ENCODE peak calls at places on chromosomes 6 and 20, in five cellular contexts. N, K, Z, S and J are unnamed samples. For H3K9me3, the result is how much of the 10 kb centered on the place peaks cover.

GRCh38 chr20:53949319-53949839 is 121.0 kb downstream of the BCAS1 start:
- DNase-seq in N (peak), K (no peak), Z (peak), S (peak), J (no peak)

GRCh38 chr6:43405354-43405753 is 22.0 kb upstream of the ABCC10 start:
- DNase-seq in N (no peak), K (no peak), Z (peak), S (no peak), J (no peak)

GRCh38 chr20:32922466-32922865 is 63.7 kb downstream of the EFCAB8 start:
- DNase-seq in N (no peak), K (no peak), Z (no peak), S (no peak), J (no peak)

GRCh38 chr6:55543633-55544309 is 35.2 kb downstream of the HMGCLL1 start:
- DNase-seq in N (no peak), K (peak), Z (no peak), S (no peak), J (no peak)

GRCh38 chr6:154298297-154298696 is 58.3 kb downstream of the IPCEF1 start:
- DNase-seq in N (peak), K (no peak), Z (peak), S (no peak), J (no peak)

GRCh38 chr6:42448391-42448790 is 3.3 kb downstream of the TRERF1 start:
- DNase-seq in N (no peak), K (no peak), Z (no peak), S (no peak), J (no peak)

GRCh38 chr6:65117854-65118409 is 589.1 kb downstream of the EYS start:
- DNase-seq in N (no peak), K (no peak), Z (no peak), S (no peak), J (no peak)

GRCh38 chr6:474454-475185 is 83.1 kb downstream of the IRF4 start:
- DNase-seq in N (no peak), K (no peak), Z (no peak), S (no peak), J (no peak)

GRCh38 chr6:40378071-40378724 is 209.0 kb downstream of the LRFN2 start:
- DNase-seq in N (no peak), K (no peak), Z (no peak), S (peak), J (no peak)

GRCh38 chr20:18009116-18009515 is 40.3 kb downstream of the MGME1 start:
- DNase-seq in N (no peak), K (no peak), Z (no peak), S (no peak), J (no peak)

GRCh38 chr6:156659317-156660198 is 117.6 kb upstream of the ARID1B start:
- DNase-seq in N (no peak), K (no peak), Z (peak), S (no peak), J (no peak)

GRCh38 chr6:156658596-156659316 is 118.4 kb upstream of the ARID1B start:
- DNase-seq in N (no peak), K (no peak), Z (no peak), S (no peak), J (no peak)

GRCh38 chr6:156657311-156657710 is 119.9 kb upstream of the ARID1B start:
- DNase-seq in N (no peak), K (no peak), Z (no peak), S (no peak), J (no peak)

GRCh38 chr6:156660389-156660788 is 116.8 kb upstream of the ARID1B start:
- DNase-seq in N (no peak), K (no peak), Z (no peak), S (no peak), J (no peak)

DNA sequence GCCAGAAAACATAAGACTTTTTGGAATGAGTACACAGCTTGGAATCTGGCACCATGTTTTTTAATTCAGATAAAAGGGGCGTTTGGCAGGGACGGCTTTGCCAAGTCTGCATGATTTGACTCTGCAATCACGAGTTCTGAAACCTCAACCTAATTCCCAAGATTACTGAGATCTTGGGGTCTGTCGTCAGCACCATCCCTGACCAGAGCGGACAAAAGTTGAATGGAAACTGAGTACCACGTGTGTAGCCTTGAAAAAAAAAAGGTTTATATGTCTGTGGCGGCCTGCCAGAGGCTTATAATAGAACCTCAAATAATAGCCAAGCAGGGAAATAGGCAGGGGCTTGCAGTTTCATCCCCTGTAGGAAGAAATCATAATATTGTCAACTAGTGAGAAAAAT is 119.0 kb upstream of the ARID1B start:
- DNase-seq in N (peak), K (no peak), Z (no peak), S (no peak), J (no peak)
- H2BK15ac ChIP-seq in N (no peak), K (no peak), Z (no peak), S (no peak), J (no peak)

DNA sequence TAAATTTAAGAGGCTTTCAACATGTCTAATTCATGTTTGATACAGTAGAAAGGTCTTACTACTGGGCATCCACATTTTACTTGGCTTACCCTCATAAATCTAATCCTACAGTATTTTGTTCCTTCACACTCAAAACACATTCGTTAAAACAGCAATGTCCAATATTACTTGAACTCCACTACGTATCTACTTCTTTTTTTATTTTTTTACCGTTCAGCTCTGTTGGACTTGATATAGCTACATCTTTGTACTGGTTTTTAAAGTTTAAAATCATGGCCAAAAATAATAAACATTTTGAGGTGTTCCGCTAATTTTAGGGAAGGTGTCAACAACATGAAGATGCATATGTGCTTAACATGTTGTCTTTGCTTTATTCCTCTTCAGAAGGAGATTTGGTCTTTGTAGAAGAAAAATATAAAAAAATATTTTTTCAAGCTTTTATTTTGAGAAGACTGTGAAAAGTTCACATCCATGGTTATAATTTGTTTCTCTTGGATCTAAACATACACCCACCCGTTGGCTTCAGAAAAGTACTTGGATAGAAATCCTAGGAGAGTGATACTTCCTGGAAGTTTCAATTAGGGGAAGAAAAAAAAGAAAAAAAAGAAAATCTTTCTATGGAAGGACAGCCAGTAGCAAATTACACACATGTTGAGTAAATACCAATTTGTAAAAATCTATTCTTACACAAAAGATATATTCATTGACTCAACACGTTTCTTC is 71.5 kb downstream of the EPB41L2 start:
- DNase-seq in N (no peak), K (no peak), Z (no peak), S (no peak), J (no peak)
- H3K9me3 ChIP-seq in N (under half), K (under half), Z (under half), S (under half), J (under half)

GRCh38 chr6:11161031-11161966 is 49.8 kb upstream of the ERVFRD-1 start:
- DNase-seq in N (peak), K (no peak), Z (peak), S (no peak), J (no peak)
- H4K91ac ChIP-seq in N (no peak), K (no peak), Z (no peak), S (no peak), J (no peak)

DNA sequence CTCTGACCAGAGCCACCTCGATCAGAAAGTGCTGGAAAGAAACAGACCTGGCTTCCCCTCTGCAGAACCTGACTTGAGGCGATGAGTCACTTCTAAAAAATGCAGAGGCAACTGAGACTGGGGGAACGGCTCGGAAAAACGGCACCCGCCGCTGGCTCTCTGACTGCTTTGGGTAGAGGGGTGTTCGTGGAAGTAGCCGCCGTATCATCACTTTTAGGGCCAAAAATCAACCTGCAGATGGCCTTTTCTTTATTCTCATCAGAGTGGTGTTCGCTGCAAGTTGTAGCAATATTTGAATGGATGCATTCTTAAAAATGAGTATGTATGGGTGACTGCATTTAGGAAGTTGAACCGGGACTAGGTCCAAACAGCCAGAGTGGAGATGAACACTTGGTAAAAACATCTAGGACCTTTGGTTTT is 807 bp downstream of the CAP2 start:
- DNase-seq in N (peak), K (peak), Z (peak), S (peak), J (no peak)
- H2BK15ac ChIP-seq in N (peak), K (no peak), Z (no peak), S (no peak), J (no peak)

GRCh38 chr6:30282522-30282921 is 44.2 kb upstream of the TRIM39 start:
- DNase-seq in N (no peak), K (no peak), Z (no peak), S (no peak), J (no peak)
- H3K9me3 ChIP-seq in N (under half), K (under half), Z (half or more), S (half or more), J (half or more)

GRCh38 chr20:50014570-50015562 is 32.1 kb downstream of the SNAI1 start:
- DNase-seq in N (no peak), K (no peak), Z (no peak), S (no peak), J (no peak)

GRCh38 chr20:50017576-50018248 is 34.9 kb downstream of the SNAI1 start:
- DNase-seq in N (no peak), K (no peak), Z (no peak), S (no peak), J (no peak)

GRCh38 chr20:50015993-50016770 is 33.4 kb downstream of the SNAI1 start:
- DNase-seq in N (no peak), K (no peak), Z (peak), S (no peak), J (no peak)

GRCh38 chr20:50015636-50015992 is 32.8 kb downstream of the SNAI1 start:
- DNase-seq in N (no peak), K (no peak), Z (no peak), S (no peak), J (no peak)

DNA sequence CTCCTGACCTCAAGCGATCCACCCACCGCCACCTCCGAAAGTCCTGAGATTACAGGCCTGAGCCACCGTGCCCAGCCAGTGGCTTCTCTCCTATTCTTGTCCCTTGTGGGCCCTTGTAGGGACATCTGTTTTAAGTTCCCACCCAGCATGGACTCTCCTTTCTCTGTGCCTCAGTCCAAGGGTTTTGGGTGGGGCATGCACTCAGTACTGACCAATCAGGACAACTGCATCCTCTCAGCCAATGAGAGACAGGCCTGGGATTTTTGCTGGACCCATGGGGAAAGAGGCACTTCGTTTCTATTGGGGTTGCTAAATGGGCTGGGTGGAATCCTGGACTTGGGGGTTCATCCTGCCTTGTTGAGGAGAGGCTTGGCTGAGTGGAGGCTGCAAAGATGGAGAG is 34.4 kb downstream of the SNAI1 start:
- DNase-seq in N (no peak), K (no peak), Z (no peak), S (no peak), J (no peak)
- H4K91ac ChIP-seq in N (no peak), K (no peak), Z (peak), S (no peak), J (no peak)

GRCh38 chr6:144896876-144897275 is 611.7 kb downstream of the UTRN start:
- DNase-seq in N (no peak), K (no peak), Z (no peak), S (no peak), J (no peak)
- H2BK15ac ChIP-seq in N (peak), K (no peak), Z (no peak), S (no peak), J (no peak)

DNA sequence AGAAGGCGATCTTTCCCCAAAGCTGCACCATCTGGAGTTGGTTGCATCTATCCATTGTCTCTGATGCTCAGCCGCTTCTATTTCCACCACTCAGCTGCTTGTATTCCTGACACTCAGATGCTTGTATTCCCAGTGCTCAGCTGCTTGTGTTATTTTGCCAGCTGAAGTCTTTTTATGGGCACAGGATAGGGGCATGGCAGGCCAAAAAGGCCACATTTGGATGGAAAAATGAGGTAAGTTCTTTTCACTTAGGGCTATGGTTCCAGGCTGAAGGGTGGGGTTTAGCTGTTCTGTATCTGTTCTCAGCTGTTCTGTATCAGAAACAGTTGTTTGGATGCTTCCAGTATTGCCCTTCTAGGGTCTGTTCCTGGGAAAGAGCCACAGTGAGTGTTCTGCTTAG is 944.9 kb downstream of the QKI start:
- DNase-seq in N (no peak), K (no peak), Z (no peak), S (no peak), J (no peak)
- H3K9me3 ChIP-seq in N (under half), K (under half), Z (under half), S (under half), J (under half)